ENCODE peak calls at places on chromosomes 11 and 22, in six cellular contexts. One of them, this sample, is unnamed.

GRCh38 chr22:36015155-36015805 is 13.3 kb downstream of the RBFOX2 start:
- DNase-seq in neuronal stem cell: no peak
- DNase-seq in IMR-90: no peak
- DNase-seq in H1: no peak
- DNase-seq in mesendoderm: no peak
- DNase-seq in trophoblast cell: no peak
- DNase-seq in this sample: no peak

GRCh38 chr11:24386551-24387404 is 110.1 kb upstream of the LUZP2 start:
- DNase-seq in neuronal stem cell: no peak
- DNase-seq in IMR-90: peak; percentile 68
- DNase-seq in H1: peak; percentile 10
- DNase-seq in mesendoderm: peak; percentile 82
- DNase-seq in trophoblast cell: no peak
- DNase-seq in this sample: peak; percentile 55

GRCh38 chr11:64856382-64857227 is 12.2 kb upstream of the CDC42BPG start:
- DNase-seq in neuronal stem cell: no peak
- DNase-seq in IMR-90: peak; percentile 85
- DNase-seq in H1: no peak
- DNase-seq in mesendoderm: peak; percentile 52
- DNase-seq in trophoblast cell: peak; percentile 99
- DNase-seq in this sample: peak; percentile 98

GRCh38 chr11:104076455-104076854 is 40.0 kb downstream of the DDI1 start:
- DNase-seq in neuronal stem cell: no peak
- DNase-seq in IMR-90: no peak
- DNase-seq in H1: no peak
- DNase-seq in mesendoderm: no peak
- DNase-seq in trophoblast cell: no peak
- DNase-seq in this sample: no peak

GRCh38 chr11:115959098-115959497 is 454.9 kb upstream of the CADM1 start:
- DNase-seq in neuronal stem cell: no peak
- DNase-seq in IMR-90: no peak
- DNase-seq in H1: no peak
- DNase-seq in mesendoderm: no peak
- DNase-seq in trophoblast cell: no peak
- DNase-seq in this sample: no peak

GRCh38 chr11:69640260-69640994 is 529 bp upstream of the CCND1 start:
- DNase-seq in neuronal stem cell: no peak
- DNase-seq in IMR-90: no peak
- DNase-seq in H1: no peak
- DNase-seq in mesendoderm: no peak
- DNase-seq in trophoblast cell: no peak
- DNase-seq in this sample: peak; percentile 73

GRCh38 chr22:48528221-48528915 is 1299.3 kb downstream of the BRD1 start:
- DNase-seq in neuronal stem cell: no peak
- DNase-seq in IMR-90: no peak
- DNase-seq in H1: no peak
- DNase-seq in mesendoderm: no peak
- DNase-seq in trophoblast cell: no peak
- DNase-seq in this sample: no peak

GRCh38 chr22:21029486-21030025 is 2.8 kb downstream of the SLC7A4 start:
- DNase-seq in neuronal stem cell: no peak
- DNase-seq in IMR-90: no peak
- DNase-seq in H1: no peak
- DNase-seq in mesendoderm: no peak
- DNase-seq in trophoblast cell: no peak
- DNase-seq in this sample: no peak

GRCh38 chr11:109039611-109040010 is 374.7 kb downstream of the DDX10 start:
- DNase-seq in neuronal stem cell: no peak
- DNase-seq in IMR-90: no peak
- DNase-seq in H1: no peak
- DNase-seq in mesendoderm: no peak
- DNase-seq in trophoblast cell: no peak
- DNase-seq in this sample: no peak

GRCh38 chr11:65663634-65664200 is 1.0 kb upstream of the RELA start:
- DNase-seq in neuronal stem cell: no peak
- DNase-seq in IMR-90: peak; percentile 52
- DNase-seq in H1: no peak
- DNase-seq in mesendoderm: no peak
- DNase-seq in trophoblast cell: no peak
- DNase-seq in this sample: peak; percentile 87

GRCh38 chr11:65586247-65586630 is 9.4 kb downstream of the KCNK7 start:
- DNase-seq in neuronal stem cell: no peak
- DNase-seq in IMR-90: no peak
- DNase-seq in H1: no peak
- DNase-seq in mesendoderm: no peak
- DNase-seq in trophoblast cell: no peak
- DNase-seq in this sample: no peak

GRCh38 chr11:17585911-17586695 is 39.0 kb downstream of the OTOG start:
- DNase-seq in neuronal stem cell: no peak
- DNase-seq in IMR-90: no peak
- DNase-seq in H1: no peak
- DNase-seq in mesendoderm: no peak
- DNase-seq in trophoblast cell: no peak
- DNase-seq in this sample: no peak

GRCh38 chr11:12377106-12377823 is at the start of gene PARVA:
- DNase-seq in neuronal stem cell: peak; percentile 80
- DNase-seq in IMR-90: peak; percentile 81
- DNase-seq in H1: peak; percentile 50
- DNase-seq in mesendoderm: peak; percentile 95
- DNase-seq in trophoblast cell: peak; percentile 77
- DNase-seq in this sample: peak; percentile 90

GRCh38 chr11:69867076-69868002 is 48.1 kb upstream of the FGF3 start:
- DNase-seq in neuronal stem cell: no peak
- DNase-seq in IMR-90: peak; percentile 53
- DNase-seq in H1: no peak
- DNase-seq in mesendoderm: no peak
- DNase-seq in trophoblast cell: no peak
- DNase-seq in this sample: no peak

GRCh38 chr11:129377739-129378138 is 2.1 kb downstream of the BARX2 start:
- DNase-seq in neuronal stem cell: no peak
- DNase-seq in IMR-90: no peak
- DNase-seq in H1: no peak
- DNase-seq in mesendoderm: no peak
- DNase-seq in trophoblast cell: no peak
- DNase-seq in this sample: no peak

GRCh38 chr11:131924446-131925240 is 554.2 kb downstream of the NTM start:
- DNase-seq in neuronal stem cell: no peak
- DNase-seq in IMR-90: peak; percentile 73
- DNase-seq in H1: no peak
- DNase-seq in mesendoderm: no peak
- DNase-seq in trophoblast cell: no peak
- DNase-seq in this sample: peak; percentile 44

GRCh38 chr22:32469799-32470212 is 4.8 kb upstream of the FBXO7 start:
- DNase-seq in neuronal stem cell: no peak
- DNase-seq in IMR-90: peak; percentile 84
- DNase-seq in H1: no peak
- DNase-seq in mesendoderm: peak; percentile 45
- DNase-seq in trophoblast cell: peak; percentile 14
- DNase-seq in this sample: peak; percentile 91

GRCh38 chr11:78432058-78432515 is 14.5 kb upstream of the GAB2 start:
- DNase-seq in neuronal stem cell: no peak
- DNase-seq in IMR-90: no peak
- DNase-seq in H1: no peak
- DNase-seq in mesendoderm: peak; percentile 35
- DNase-seq in trophoblast cell: no peak
- DNase-seq in this sample: no peak

GRCh38 chr11:103624708-103625623 is 411.5 kb upstream of the DDI1 start:
- DNase-seq in neuronal stem cell: no peak
- DNase-seq in IMR-90: peak; percentile 98
- DNase-seq in H1: no peak
- DNase-seq in mesendoderm: peak; percentile 93
- DNase-seq in trophoblast cell: peak; percentile 20
- DNase-seq in this sample: peak; percentile 91

GRCh38 chr22:26122920-26123468 is 46.3 kb upstream of the SEZ6L start:
- DNase-seq in neuronal stem cell: no peak
- DNase-seq in IMR-90: no peak
- DNase-seq in H1: no peak
- DNase-seq in mesendoderm: no peak
- DNase-seq in trophoblast cell: no peak
- DNase-seq in this sample: no peak

GRCh38 chr11:116697011-116697410 is 75.8 kb downstream of the BUD13 start:
- DNase-seq in neuronal stem cell: no peak
- DNase-seq in IMR-90: no peak
- DNase-seq in H1: no peak
- DNase-seq in mesendoderm: peak; percentile 37
- DNase-seq in trophoblast cell: peak; percentile 87
- DNase-seq in this sample: no peak

GRCh38 chr11:75100314-75100713 is 3.6 kb upstream of the OR2AT4 start:
- DNase-seq in neuronal stem cell: no peak
- DNase-seq in IMR-90: peak; percentile 81
- DNase-seq in H1: no peak
- DNase-seq in mesendoderm: peak; percentile 6
- DNase-seq in trophoblast cell: peak; percentile 2
- DNase-seq in this sample: peak; percentile 78

GRCh38 chr11:68763926-68764657 is 12.8 kb upstream of the TESMIN start:
- DNase-seq in neuronal stem cell: no peak
- DNase-seq in IMR-90: no peak
- DNase-seq in H1: no peak
- DNase-seq in mesendoderm: no peak
- DNase-seq in trophoblast cell: peak; percentile 45
- DNase-seq in this sample: no peak

GRCh38 chr22:19879651-19879995 is 24.9 kb upstream of the GNB1L start:
- DNase-seq in neuronal stem cell: no peak
- DNase-seq in IMR-90: no peak
- DNase-seq in H1: no peak
- DNase-seq in mesendoderm: no peak
- DNase-seq in trophoblast cell: no peak
- DNase-seq in this sample: no peak

GRCh38 chr22:19879248-19879575 is 24.5 kb upstream of the GNB1L start:
- DNase-seq in neuronal stem cell: no peak
- DNase-seq in IMR-90: no peak
- DNase-seq in H1: no peak
- DNase-seq in mesendoderm: no peak
- DNase-seq in trophoblast cell: no peak
- DNase-seq in this sample: no peak

GRCh38 chr22:19879996-19880785 is 25.5 kb upstream of the GNB1L start:
- DNase-seq in neuronal stem cell: no peak
- DNase-seq in IMR-90: no peak
- DNase-seq in H1: no peak
- DNase-seq in mesendoderm: no peak
- DNase-seq in trophoblast cell: no peak
- DNase-seq in this sample: no peak

GRCh38 chr22:19882446-19883381 is 28.0 kb upstream of the GNB1L start:
- DNase-seq in neuronal stem cell: no peak
- DNase-seq in IMR-90: no peak
- DNase-seq in H1: no peak
- DNase-seq in mesendoderm: no peak
- DNase-seq in trophoblast cell: no peak
- DNase-seq in this sample: no peak

GRCh38 chr22:19880786-19881569 is 26.3 kb upstream of the GNB1L start:
- DNase-seq in neuronal stem cell: peak; percentile 92
- DNase-seq in IMR-90: peak; percentile 94
- DNase-seq in H1: peak; percentile 92
- DNase-seq in mesendoderm: peak; percentile 99
- DNase-seq in trophoblast cell: peak; percentile 90
- DNase-seq in this sample: peak; percentile 91
- H2BK120ac ChIP-seq in neuronal stem cell: peak overlapping the region; percentile 42
- H2BK120ac ChIP-seq in IMR-90: peak overlapping the region; percentile 100
- H2BK120ac ChIP-seq in H1: peak overlapping the region; percentile 52
- H2BK120ac ChIP-seq in mesendoderm: no peak overlapping the region
- H2BK120ac ChIP-seq in trophoblast cell: peak overlapping the region; percentile 93
- H2BK120ac ChIP-seq in this sample: peak overlapping the region; percentile 43

DNA sequence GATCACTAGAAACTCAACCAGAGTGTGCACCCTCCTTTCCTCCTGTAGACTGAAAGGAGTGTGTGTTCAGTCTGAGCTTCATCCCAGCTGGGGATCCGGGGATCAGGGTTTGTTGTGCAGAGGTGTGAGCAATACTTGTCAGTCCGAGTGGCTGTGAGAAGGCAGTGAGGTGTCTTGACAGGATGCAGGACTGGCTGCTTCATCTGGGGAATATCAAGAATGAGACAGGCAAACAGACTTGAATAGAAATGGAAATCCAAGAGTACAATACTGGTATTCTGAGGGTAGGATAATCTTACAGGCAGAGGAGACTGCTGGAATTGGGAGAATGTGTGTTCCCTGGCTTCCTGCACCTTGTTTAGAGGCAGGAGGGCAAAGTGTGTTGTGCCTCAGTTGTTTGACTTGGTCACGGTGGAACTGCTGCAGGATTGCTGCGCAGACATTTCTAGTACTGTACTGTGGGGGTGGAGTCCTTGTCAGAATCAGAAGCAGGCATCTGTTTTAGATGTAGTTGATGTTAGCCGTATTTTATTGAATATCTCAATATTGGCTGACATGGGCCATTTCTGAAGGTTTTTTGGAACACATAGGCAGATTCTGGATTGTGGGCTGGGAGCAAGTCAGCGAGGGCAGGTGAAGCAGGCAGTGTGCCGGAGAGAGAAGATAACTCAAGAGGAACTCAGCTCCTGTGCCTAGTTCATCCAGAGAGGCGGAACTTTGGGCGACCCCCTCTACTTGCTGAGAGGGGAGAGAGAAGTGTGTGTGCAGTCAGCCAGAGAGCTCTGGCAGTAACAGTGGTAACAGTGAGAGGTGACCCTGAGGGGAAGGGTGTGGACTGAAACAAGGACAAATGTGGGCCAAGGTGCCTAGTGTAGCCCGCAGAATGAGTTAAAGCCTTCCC is 27.1 kb upstream of the GRK2 start:
- DNase-seq in neuronal stem cell: no peak
- DNase-seq in IMR-90: peak; percentile 26
- DNase-seq in H1: no peak
- DNase-seq in mesendoderm: peak; percentile 27
- DNase-seq in trophoblast cell: peak; percentile 41
- DNase-seq in this sample: peak; percentile 45
- H3K4me3 ChIP-seq in neuronal stem cell: peak overlapping the region; percentile 44
- H3K4me3 ChIP-seq in IMR-90: peak overlapping the region; percentile 18
- H3K4me3 ChIP-seq in H1: peak overlapping the region; percentile 31
- H3K4me3 ChIP-seq in mesendoderm: no peak overlapping the region
- H3K4me3 ChIP-seq in trophoblast cell: no peak overlapping the region
- H3K4me3 ChIP-seq in this sample: peak overlapping the region; percentile 89

GRCh38 chr22:38180841-38181452 is 683 bp downstream of the PLA2G6 start:
- DNase-seq in neuronal stem cell: no peak
- DNase-seq in IMR-90: no peak
- DNase-seq in H1: no peak
- DNase-seq in mesendoderm: peak; percentile 53
- DNase-seq in trophoblast cell: peak; percentile 79
- DNase-seq in this sample: no peak
- H3K4ac ChIP-seq in neuronal stem cell: peak overlapping the region; percentile 1
- H3K4ac ChIP-seq in IMR-90: peak overlapping the region; percentile 100
- H3K4ac ChIP-seq in H1: peak overlapping the region; percentile 59
- H3K4ac ChIP-seq in mesendoderm: peak overlapping the region; percentile 96
- H3K4ac ChIP-seq in trophoblast cell: peak overlapping the region; percentile 78
- H3K4ac ChIP-seq in this sample: peak overlapping the region; percentile 79

GRCh38 chr11:47850337-47850736 is 2.2 kb upstream of the NUP160 start:
- DNase-seq in neuronal stem cell: no peak
- DNase-seq in IMR-90: no peak
- DNase-seq in H1: no peak
- DNase-seq in mesendoderm: no peak
- DNase-seq in trophoblast cell: no peak
- DNase-seq in this sample: no peak

GRCh38 chr11:47848636-47849155 is 546 bp upstream of the NUP160 start:
- DNase-seq in neuronal stem cell: no peak
- DNase-seq in IMR-90: no peak
- DNase-seq in H1: no peak
- DNase-seq in mesendoderm: no peak
- DNase-seq in trophoblast cell: no peak
- DNase-seq in this sample: no peak

GRCh38 chr11:47846998-47847397 is 1.2 kb downstream of the NUP160 start:
- DNase-seq in neuronal stem cell: no peak
- DNase-seq in IMR-90: no peak
- DNase-seq in H1: no peak
- DNase-seq in mesendoderm: no peak
- DNase-seq in trophoblast cell: no peak
- DNase-seq in this sample: no peak

GRCh38 chr11:47847537-47847891 is 636 bp downstream of the NUP160 start:
- DNase-seq in neuronal stem cell: no peak
- DNase-seq in IMR-90: no peak
- DNase-seq in H1: no peak
- DNase-seq in mesendoderm: no peak
- DNase-seq in trophoblast cell: no peak
- DNase-seq in this sample: no peak

GRCh38 chr11:47847892-47848635 is at the start of gene NUP160:
- DNase-seq in neuronal stem cell: peak; percentile 62
- DNase-seq in IMR-90: peak; percentile 29
- DNase-seq in H1: peak; percentile 29
- DNase-seq in mesendoderm: peak; percentile 87
- DNase-seq in trophoblast cell: peak; percentile 47
- DNase-seq in this sample: peak; percentile 77
- H2BK120ac ChIP-seq in neuronal stem cell: no peak within 1 kb of the TSS
- H2BK120ac ChIP-seq in IMR-90: peak within 1 kb of the TSS; percentile 90
- H2BK120ac ChIP-seq in H1: no peak within 1 kb of the TSS
- H2BK120ac ChIP-seq in mesendoderm: no peak within 1 kb of the TSS
- H2BK120ac ChIP-seq in trophoblast cell: peak within 1 kb of the TSS; percentile 89
- H2BK120ac ChIP-seq in this sample: no peak within 1 kb of the TSS